ENCODE peak calls at places on chromosome 14, in six cellular contexts. One of them, this sample, is unnamed.

GRCh38 chr14:50379563-50379962 is 17.1 kb downstream of the CDKL1 start:
- DNase-seq in GM23338: no peak
- DNase-seq in A673: no peak
- DNase-seq in H1: no peak
- DNase-seq in fibroblast of lung: no peak
- DNase-seq in neural progenitor cell: no peak
- DNase-seq in this sample: no peak

GRCh38 chr14:49892636-49893308 is at the start of gene ARF6:
- DNase-seq in A673: peak; percentile 98
- DNase-seq in GM23338: peak; percentile 98
- DNase-seq in H1: peak; percentile 96
- DNase-seq in neural progenitor cell: peak; percentile 99
- DNase-seq in fibroblast of lung: peak; percentile 96
- DNase-seq in this sample: no peak

GRCh38 chr14:30295980-30296379 is 263.0 kb upstream of the G2E3 start:
- DNase-seq in fibroblast of lung: no peak
- DNase-seq in H1: no peak
- DNase-seq in A673: no peak
- DNase-seq in neural progenitor cell: no peak
- DNase-seq in GM23338: no peak
- DNase-seq in this sample: no peak

GRCh38 chr14:98226411-98226810 is 1045.6 kb downstream of the BCL11B start:
- DNase-seq in neural progenitor cell: no peak
- DNase-seq in GM23338: no peak
- DNase-seq in fibroblast of lung: no peak
- DNase-seq in H1: no peak
- DNase-seq in A673: no peak
- DNase-seq in this sample: no peak

GRCh38 chr14:34035177-34035933 is 84.5 kb upstream of the EGLN3 start:
- DNase-seq in A673: no peak
- DNase-seq in neural progenitor cell: no peak
- DNase-seq in fibroblast of lung: peak; percentile 27
- DNase-seq in GM23338: no peak
- DNase-seq in H1: no peak
- DNase-seq in this sample: peak; percentile 83

GRCh38 chr14:97854918-97855317 is 1057.7 kb downstream of the VRK1 start:
- DNase-seq in fibroblast of lung: no peak
- DNase-seq in GM23338: peak; percentile 41
- DNase-seq in A673: no peak
- DNase-seq in H1: no peak
- DNase-seq in neural progenitor cell: peak; percentile 33
- DNase-seq in this sample: no peak

GRCh38 chr14:77849711-77850110 is 49.8 kb downstream of the ADCK1 start:
- DNase-seq in neural progenitor cell: no peak
- DNase-seq in H1: no peak
- DNase-seq in fibroblast of lung: peak; percentile 71
- DNase-seq in GM23338: no peak
- DNase-seq in A673: no peak
- DNase-seq in this sample: no peak

GRCh38 chr14:97943619-97944018 is 1146.4 kb downstream of the VRK1 start:
- DNase-seq in fibroblast of lung: no peak
- DNase-seq in H1: no peak
- DNase-seq in neural progenitor cell: no peak
- DNase-seq in A673: no peak
- DNase-seq in GM23338: no peak
- DNase-seq in this sample: no peak

GRCh38 chr14:59195898-59196297 is 7.4 kb downstream of the DAAM1 start:
- DNase-seq in H1: no peak
- DNase-seq in neural progenitor cell: no peak
- DNase-seq in fibroblast of lung: no peak
- DNase-seq in GM23338: no peak
- DNase-seq in A673: no peak
- DNase-seq in this sample: no peak

GRCh38 chr14:93044601-93045000 is 71.1 kb downstream of the ITPK1 start:
- DNase-seq in A673: no peak
- DNase-seq in fibroblast of lung: no peak
- DNase-seq in H1: no peak
- DNase-seq in GM23338: no peak
- DNase-seq in neural progenitor cell: no peak
- DNase-seq in this sample: no peak

GRCh38 chr14:36268957-36269734 is 51.3 kb downstream of the MBIP start:
- DNase-seq in GM23338: peak; percentile 81
- DNase-seq in A673: no peak
- DNase-seq in neural progenitor cell: peak; percentile 90
- DNase-seq in fibroblast of lung: no peak
- DNase-seq in H1: no peak
- DNase-seq in this sample: no peak

GRCh38 chr14:21723431-21724045 is 49.9 kb upstream of the OR4E1 start:
- DNase-seq in GM23338: peak; percentile 96
- DNase-seq in neural progenitor cell: peak; percentile 89
- DNase-seq in A673: peak; percentile 97
- DNase-seq in fibroblast of lung: no peak
- DNase-seq in H1: peak; percentile 79
- DNase-seq in this sample: no peak

GRCh38 chr14:61573748-61574513 is 121.4 kb upstream of the HIF1A start:
- DNase-seq in GM23338: no peak
- DNase-seq in A673: no peak
- DNase-seq in neural progenitor cell: no peak
- DNase-seq in fibroblast of lung: peak; percentile 81
- DNase-seq in H1: no peak
- DNase-seq in this sample: no peak

GRCh38 chr14:71780075-71780474 is 152.2 kb upstream of the RGS6 start:
- DNase-seq in GM23338: no peak
- DNase-seq in neural progenitor cell: no peak
- DNase-seq in A673: no peak
- DNase-seq in fibroblast of lung: no peak
- DNase-seq in H1: no peak
- DNase-seq in this sample: no peak

GRCh38 chr14:37545174-37545573 is 49.9 kb downstream of the FOXA1 start:
- DNase-seq in GM23338: no peak
- DNase-seq in H1: no peak
- DNase-seq in fibroblast of lung: no peak
- DNase-seq in A673: no peak
- DNase-seq in neural progenitor cell: no peak
- DNase-seq in this sample: no peak

GRCh38 chr14:93857081-93857480 is 68.8 kb upstream of the PRIMA1 start:
- DNase-seq in GM23338: no peak
- DNase-seq in neural progenitor cell: no peak
- DNase-seq in A673: no peak
- DNase-seq in H1: no peak
- DNase-seq in fibroblast of lung: no peak
- DNase-seq in this sample: no peak

GRCh38 chr14:105168496-105168978 is at the start of gene JAG2:
- DNase-seq in fibroblast of lung: peak; percentile 32
- DNase-seq in GM23338: peak; percentile 77
- DNase-seq in neural progenitor cell: peak; percentile 79
- DNase-seq in A673: peak; percentile 73
- DNase-seq in H1: no peak
- DNase-seq in this sample: no peak

GRCh38 chr14:89232366-89233070 is 184.5 kb downstream of the FOXN3 start:
- DNase-seq in fibroblast of lung: no peak
- DNase-seq in A673: no peak
- DNase-seq in H1: no peak
- DNase-seq in neural progenitor cell: peak; percentile 36
- DNase-seq in GM23338: no peak
- DNase-seq in this sample: no peak

GRCh38 chr14:100623961-100624360 is 36.7 kb upstream of the BEGAIN start:
- DNase-seq in neural progenitor cell: no peak
- DNase-seq in A673: no peak
- DNase-seq in GM23338: no peak
- DNase-seq in fibroblast of lung: no peak
- DNase-seq in H1: no peak
- DNase-seq in this sample: no peak

GRCh38 chr14:100629098-100629497 is 41.9 kb upstream of the BEGAIN start:
- DNase-seq in GM23338: no peak
- DNase-seq in fibroblast of lung: no peak
- DNase-seq in neural progenitor cell: no peak
- DNase-seq in A673: no peak
- DNase-seq in H1: no peak
- DNase-seq in this sample: no peak

GRCh38 chr14:100629696-100630095 is 42.5 kb upstream of the BEGAIN start:
- DNase-seq in GM23338: no peak
- DNase-seq in A673: no peak
- DNase-seq in H1: no peak
- DNase-seq in neural progenitor cell: no peak
- DNase-seq in fibroblast of lung: peak; percentile 82
- DNase-seq in this sample: no peak

GRCh38 chr14:100623557-100623956 is 36.3 kb upstream of the BEGAIN start:
- DNase-seq in H1: no peak
- DNase-seq in fibroblast of lung: no peak
- DNase-seq in A673: no peak
- DNase-seq in neural progenitor cell: no peak
- DNase-seq in GM23338: no peak
- DNase-seq in this sample: no peak

DNA sequence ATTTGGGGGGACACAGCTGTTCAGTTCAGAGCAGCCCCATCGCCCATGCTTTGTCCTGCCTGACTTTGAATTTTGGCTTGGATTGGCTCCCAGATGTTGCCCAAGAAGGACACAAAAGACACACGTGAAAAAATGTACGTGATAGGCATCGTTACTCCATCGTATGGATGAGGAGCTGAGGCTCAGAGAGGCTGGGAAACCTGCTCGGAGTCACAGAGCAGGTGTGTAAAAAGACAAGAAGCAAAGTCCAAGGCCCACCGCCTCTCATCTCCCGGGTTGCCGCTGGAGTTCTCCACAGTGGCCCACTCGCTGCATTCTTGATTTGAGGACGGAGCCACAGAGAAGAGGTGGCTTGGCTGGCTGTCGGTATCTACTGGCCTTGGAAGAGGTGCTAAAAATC is 41.0 kb upstream of the BEGAIN start:
- DNase-seq in H1: no peak
- DNase-seq in GM23338: no peak
- DNase-seq in fibroblast of lung: no peak
- DNase-seq in A673: no peak
- DNase-seq in neural progenitor cell: no peak
- DNase-seq in this sample: no peak
- TF ChIP-seq EZH2 in H1: no peak
- TF ChIP-seq EZH2 in GM23338: no peak
- TF ChIP-seq EZH2 in fibroblast of lung: no peak
- TF ChIP-seq EZH2 in A673: no peak
- TF ChIP-seq EZH2 in neural progenitor cell: no peak
- TF ChIP-seq EZH2 in this sample: no peak

GRCh38 chr14:81669308-81669707 is 135.7 kb upstream of the SEL1L start:
- DNase-seq in fibroblast of lung: no peak
- DNase-seq in A673: peak; percentile 2
- DNase-seq in H1: no peak
- DNase-seq in GM23338: no peak
- DNase-seq in neural progenitor cell: no peak
- DNase-seq in this sample: no peak
- H3K4me3 ChIP-seq in fibroblast of lung: no peak overlapping the region
- H3K4me3 ChIP-seq in A673: no peak overlapping the region
- H3K4me3 ChIP-seq in H1: no peak overlapping the region
- H3K4me3 ChIP-seq in GM23338: no peak overlapping the region
- H3K4me3 ChIP-seq in neural progenitor cell: no peak overlapping the region
- H3K4me3 ChIP-seq in this sample: no peak overlapping the region

GRCh38 chr14:64289571-64289970 is 4.6 kb downstream of the ESR2 start:
- DNase-seq in A673: no peak
- DNase-seq in H1: no peak
- DNase-seq in GM23338: no peak
- DNase-seq in fibroblast of lung: no peak
- DNase-seq in neural progenitor cell: no peak
- DNase-seq in this sample: no peak

GRCh38 chr14:64292197-64292596 is 2.0 kb downstream of the ESR2 start:
- DNase-seq in fibroblast of lung: no peak
- DNase-seq in neural progenitor cell: no peak
- DNase-seq in A673: no peak
- DNase-seq in GM23338: no peak
- DNase-seq in H1: no peak
- DNase-seq in this sample: no peak

GRCh38 chr14:64294672-64295413 is 672 bp upstream of the ESR2 start:
- DNase-seq in neural progenitor cell: peak; percentile 90
- DNase-seq in fibroblast of lung: peak; percentile 46
- DNase-seq in GM23338: peak; percentile 93
- DNase-seq in H1: peak; percentile 97
- DNase-seq in A673: peak; percentile 78
- DNase-seq in this sample: no peak

GRCh38 chr14:64296561-64296960 is 2.4 kb upstream of the ESR2 start:
- DNase-seq in neural progenitor cell: no peak
- DNase-seq in GM23338: no peak
- DNase-seq in fibroblast of lung: peak; percentile 9
- DNase-seq in A673: peak; percentile 64
- DNase-seq in H1: no peak
- DNase-seq in this sample: no peak

GRCh38 chr14:64293976-64294671 is at the start of gene ESR2:
- DNase-seq in neural progenitor cell: peak; percentile 86
- DNase-seq in H1: peak; percentile 73
- DNase-seq in GM23338: peak; percentile 51
- DNase-seq in A673: peak; percentile 56
- DNase-seq in fibroblast of lung: peak; percentile 40
- DNase-seq in this sample: no peak
- TF ChIP-seq CTCF in neural progenitor cell: peak; percentile 42
- TF ChIP-seq CTCF in H1: no peak
- TF ChIP-seq CTCF in GM23338: no peak
- TF ChIP-seq CTCF in A673: peak; percentile 30
- TF ChIP-seq CTCF in fibroblast of lung: peak; percentile 47
- TF ChIP-seq CTCF in this sample: peak; percentile 16

GRCh38 chr14:57066887-57067513 is 201.7 kb downstream of the EXOC5 start:
- DNase-seq in GM23338: peak; percentile 83
- DNase-seq in fibroblast of lung: peak; percentile 0
- DNase-seq in H1: peak; percentile 78
- DNase-seq in A673: peak; percentile 94
- DNase-seq in neural progenitor cell: peak; percentile 82
- DNase-seq in this sample: no peak
- TF ChIP-seq EZH2 in GM23338: no peak
- TF ChIP-seq EZH2 in fibroblast of lung: no peak
- TF ChIP-seq EZH2 in H1: no peak
- TF ChIP-seq EZH2 in A673: no peak
- TF ChIP-seq EZH2 in neural progenitor cell: no peak
- TF ChIP-seq EZH2 in this sample: no peak

GRCh38 chr14:31877333-31877798 is 199.7 kb upstream of the ARHGAP5 start:
- DNase-seq in GM23338: no peak
- DNase-seq in H1: no peak
- DNase-seq in neural progenitor cell: no peak
- DNase-seq in A673: peak; percentile 70
- DNase-seq in fibroblast of lung: no peak
- DNase-seq in this sample: no peak
- H3K4me3 ChIP-seq in GM23338: no peak overlapping the region
- H3K4me3 ChIP-seq in H1: no peak overlapping the region
- H3K4me3 ChIP-seq in neural progenitor cell: no peak overlapping the region
- H3K4me3 ChIP-seq in A673: peak overlapping the region; percentile 7
- H3K4me3 ChIP-seq in fibroblast of lung: peak overlapping the region; percentile 6
- H3K4me3 ChIP-seq in this sample: no peak overlapping the region

GRCh38 chr14:103735439-103735814 is 19.8 kb downstream of the ZFYVE21 start:
- DNase-seq in GM23338: no peak
- DNase-seq in fibroblast of lung: no peak
- DNase-seq in neural progenitor cell: no peak
- DNase-seq in H1: no peak
- DNase-seq in A673: no peak
- DNase-seq in this sample: no peak
- TF ChIP-seq CTCF in GM23338: no peak
- TF ChIP-seq CTCF in fibroblast of lung: no peak
- TF ChIP-seq CTCF in neural progenitor cell: no peak
- TF ChIP-seq CTCF in H1: no peak
- TF ChIP-seq CTCF in A673: no peak
- TF ChIP-seq CTCF in this sample: peak; percentile 24